ENCODE peak calls at places on chromosomes 7 and 10, in ten cellular contexts. One of them, this sample, is unnamed.

GRCh38 chr10:95300140-95300539 is 9.3 kb upstream of the PDLIM1 start:
- DNase-seq in stimulated activated naive CD4-positive, alpha-beta T cell treated with Interleukin-2 at 50 U/mL for 16 hours: no peak
- DNase-seq in NCI-H1105: no peak
- DNase-seq in upper lobe of right lung: no peak
- DNase-seq in SK-MEL-5: no peak
- DNase-seq in ACHN: no peak
- DNase-seq in AG09319: no peak
- DNase-seq in AG04449: no peak
- DNase-seq in CD8-positive, alpha-beta T cell: no peak
- DNase-seq in neural crest cell: no peak
- DNase-seq in this sample: no peak

GRCh38 chr7:35015346-35015859 is 21.9 kb downstream of the DPY19L1 start:
- DNase-seq in AG09319: no peak
- DNase-seq in neural crest cell: no peak
- DNase-seq in CD8-positive, alpha-beta T cell: no peak
- DNase-seq in SK-MEL-5: peak; percentile 47
- DNase-seq in ACHN: no peak
- DNase-seq in stimulated activated naive CD4-positive, alpha-beta T cell treated with Interleukin-2 at 50 U/mL for 16 hours: no peak
- DNase-seq in upper lobe of right lung: no peak
- DNase-seq in AG04449: no peak
- DNase-seq in NCI-H1105: no peak
- DNase-seq in this sample: no peak

GRCh38 chr10:12500406-12501303 is 151.3 kb downstream of the CAMK1D start:
- DNase-seq in NCI-H1105: no peak
- DNase-seq in stimulated activated naive CD4-positive, alpha-beta T cell treated with Interleukin-2 at 50 U/mL for 16 hours: no peak
- DNase-seq in neural crest cell: no peak
- DNase-seq in SK-MEL-5: no peak
- DNase-seq in AG09319: no peak
- DNase-seq in upper lobe of right lung: peak; percentile 22
- DNase-seq in ACHN: no peak
- DNase-seq in CD8-positive, alpha-beta T cell: no peak
- DNase-seq in AG04449: no peak
- DNase-seq in this sample: no peak

GRCh38 chr7:35771776-35772175 is 29.1 kb upstream of the SEPTIN7 start:
- DNase-seq in upper lobe of right lung: no peak
- DNase-seq in AG09319: no peak
- DNase-seq in NCI-H1105: no peak
- DNase-seq in SK-MEL-5: no peak
- DNase-seq in stimulated activated naive CD4-positive, alpha-beta T cell treated with Interleukin-2 at 50 U/mL for 16 hours: no peak
- DNase-seq in CD8-positive, alpha-beta T cell: no peak
- DNase-seq in neural crest cell: no peak
- DNase-seq in AG04449: no peak
- DNase-seq in ACHN: no peak
- DNase-seq in this sample: no peak

GRCh38 chr7:151313857-151314256 is 27.8 kb upstream of the NUB1 start:
- DNase-seq in ACHN: no peak
- DNase-seq in AG04449: no peak
- DNase-seq in stimulated activated naive CD4-positive, alpha-beta T cell treated with Interleukin-2 at 50 U/mL for 16 hours: peak; percentile 2
- DNase-seq in SK-MEL-5: no peak
- DNase-seq in CD8-positive, alpha-beta T cell: no peak
- DNase-seq in upper lobe of right lung: no peak
- DNase-seq in neural crest cell: no peak
- DNase-seq in AG09319: no peak
- DNase-seq in NCI-H1105: no peak
- DNase-seq in this sample: peak; percentile 25

GRCh38 chr10:132915411-132915810 is 27.0 kb downstream of the CFAP46 start:
- DNase-seq in ACHN: no peak
- DNase-seq in upper lobe of right lung: peak; percentile 50
- DNase-seq in stimulated activated naive CD4-positive, alpha-beta T cell treated with Interleukin-2 at 50 U/mL for 16 hours: no peak
- DNase-seq in SK-MEL-5: no peak
- DNase-seq in CD8-positive, alpha-beta T cell: no peak
- DNase-seq in AG04449: no peak
- DNase-seq in neural crest cell: no peak
- DNase-seq in NCI-H1105: no peak
- DNase-seq in AG09319: no peak
- DNase-seq in this sample: no peak

GRCh38 chr10:88115968-88116367 is 252.5 kb downstream of the PTEN start:
- DNase-seq in neural crest cell: no peak
- DNase-seq in ACHN: no peak
- DNase-seq in NCI-H1105: no peak
- DNase-seq in SK-MEL-5: no peak
- DNase-seq in upper lobe of right lung: no peak
- DNase-seq in AG09319: peak; percentile 71
- DNase-seq in CD8-positive, alpha-beta T cell: no peak
- DNase-seq in stimulated activated naive CD4-positive, alpha-beta T cell treated with Interleukin-2 at 50 U/mL for 16 hours: no peak
- DNase-seq in AG04449: no peak
- DNase-seq in this sample: peak; percentile 94

GRCh38 chr7:450036-450435 is 69.6 kb downstream of the PDGFA start:
- DNase-seq in upper lobe of right lung: no peak
- DNase-seq in stimulated activated naive CD4-positive, alpha-beta T cell treated with Interleukin-2 at 50 U/mL for 16 hours: no peak
- DNase-seq in CD8-positive, alpha-beta T cell: no peak
- DNase-seq in AG09319: no peak
- DNase-seq in NCI-H1105: no peak
- DNase-seq in AG04449: no peak
- DNase-seq in ACHN: no peak
- DNase-seq in neural crest cell: no peak
- DNase-seq in SK-MEL-5: no peak
- DNase-seq in this sample: no peak

GRCh38 chr10:91803386-91804125 is 5.3 kb downstream of the TNKS2 start:
- DNase-seq in AG09319: no peak
- DNase-seq in CD8-positive, alpha-beta T cell: no peak
- DNase-seq in NCI-H1105: no peak
- DNase-seq in AG04449: no peak
- DNase-seq in SK-MEL-5: no peak
- DNase-seq in ACHN: no peak
- DNase-seq in neural crest cell: no peak
- DNase-seq in upper lobe of right lung: no peak
- DNase-seq in stimulated activated naive CD4-positive, alpha-beta T cell treated with Interleukin-2 at 50 U/mL for 16 hours: no peak
- DNase-seq in this sample: no peak

GRCh38 chr7:39927018-39927417 is 23.0 kb upstream of the CDK13 start:
- DNase-seq in AG09319: no peak
- DNase-seq in CD8-positive, alpha-beta T cell: no peak
- DNase-seq in neural crest cell: no peak
- DNase-seq in stimulated activated naive CD4-positive, alpha-beta T cell treated with Interleukin-2 at 50 U/mL for 16 hours: no peak
- DNase-seq in AG04449: no peak
- DNase-seq in ACHN: no peak
- DNase-seq in SK-MEL-5: no peak
- DNase-seq in upper lobe of right lung: no peak
- DNase-seq in NCI-H1105: no peak
- DNase-seq in this sample: no peak

GRCh38 chr7:8213381-8213780 is 48.6 kb downstream of the ICA1 start:
- DNase-seq in AG04449: no peak
- DNase-seq in upper lobe of right lung: no peak
- DNase-seq in neural crest cell: no peak
- DNase-seq in NCI-H1105: no peak
- DNase-seq in CD8-positive, alpha-beta T cell: no peak
- DNase-seq in ACHN: no peak
- DNase-seq in AG09319: no peak
- DNase-seq in SK-MEL-5: no peak
- DNase-seq in stimulated activated naive CD4-positive, alpha-beta T cell treated with Interleukin-2 at 50 U/mL for 16 hours: no peak
- DNase-seq in this sample: no peak

GRCh38 chr10:112732277-112732891 is 217.7 kb upstream of the TCF7L2 start:
- DNase-seq in stimulated activated naive CD4-positive, alpha-beta T cell treated with Interleukin-2 at 50 U/mL for 16 hours: no peak
- DNase-seq in AG04449: no peak
- DNase-seq in upper lobe of right lung: no peak
- DNase-seq in NCI-H1105: no peak
- DNase-seq in CD8-positive, alpha-beta T cell: no peak
- DNase-seq in neural crest cell: peak; percentile 13
- DNase-seq in AG09319: no peak
- DNase-seq in ACHN: no peak
- DNase-seq in SK-MEL-5: peak; percentile 93
- DNase-seq in this sample: peak; percentile 48

GRCh38 chr10:72340510-72340895 is 14.2 kb downstream of the DNAJB12 start:
- DNase-seq in stimulated activated naive CD4-positive, alpha-beta T cell treated with Interleukin-2 at 50 U/mL for 16 hours: peak; percentile 70
- DNase-seq in AG09319: no peak
- DNase-seq in neural crest cell: peak; percentile 79
- DNase-seq in AG04449: no peak
- DNase-seq in ACHN: peak; percentile 59
- DNase-seq in NCI-H1105: no peak
- DNase-seq in CD8-positive, alpha-beta T cell: peak; percentile 64
- DNase-seq in SK-MEL-5: peak; percentile 67
- DNase-seq in upper lobe of right lung: peak; percentile 88
- DNase-seq in this sample: peak; percentile 46

GRCh38 chr7:19373334-19373733 is 228.1 kb upstream of the FERD3L start:
- DNase-seq in ACHN: no peak
- DNase-seq in NCI-H1105: no peak
- DNase-seq in CD8-positive, alpha-beta T cell: no peak
- DNase-seq in AG04449: no peak
- DNase-seq in AG09319: no peak
- DNase-seq in neural crest cell: no peak
- DNase-seq in upper lobe of right lung: no peak
- DNase-seq in SK-MEL-5: no peak
- DNase-seq in stimulated activated naive CD4-positive, alpha-beta T cell treated with Interleukin-2 at 50 U/mL for 16 hours: no peak
- DNase-seq in this sample: no peak

GRCh38 chr7:17507717-17508116 is 209.3 kb downstream of the AHR start:
- DNase-seq in NCI-H1105: no peak
- DNase-seq in neural crest cell: no peak
- DNase-seq in stimulated activated naive CD4-positive, alpha-beta T cell treated with Interleukin-2 at 50 U/mL for 16 hours: no peak
- DNase-seq in upper lobe of right lung: no peak
- DNase-seq in ACHN: no peak
- DNase-seq in SK-MEL-5: no peak
- DNase-seq in CD8-positive, alpha-beta T cell: no peak
- DNase-seq in AG04449: no peak
- DNase-seq in AG09319: no peak
- DNase-seq in this sample: no peak

GRCh38 chr10:70493660-70494234 is 15.2 kb downstream of the PALD1 start:
- DNase-seq in CD8-positive, alpha-beta T cell: no peak
- DNase-seq in SK-MEL-5: no peak
- DNase-seq in upper lobe of right lung: no peak
- DNase-seq in NCI-H1105: no peak
- DNase-seq in stimulated activated naive CD4-positive, alpha-beta T cell treated with Interleukin-2 at 50 U/mL for 16 hours: no peak
- DNase-seq in neural crest cell: peak; percentile 41
- DNase-seq in ACHN: no peak
- DNase-seq in AG04449: no peak
- DNase-seq in AG09319: no peak
- DNase-seq in this sample: no peak

GRCh38 chr10:112663181-112663879 is 216.3 kb downstream of the VTI1A start:
- DNase-seq in upper lobe of right lung: no peak
- DNase-seq in AG04449: peak; percentile 34
- DNase-seq in ACHN: peak; percentile 93
- DNase-seq in neural crest cell: no peak
- DNase-seq in SK-MEL-5: peak; percentile 14
- DNase-seq in stimulated activated naive CD4-positive, alpha-beta T cell treated with Interleukin-2 at 50 U/mL for 16 hours: no peak
- DNase-seq in CD8-positive, alpha-beta T cell: no peak
- DNase-seq in AG09319: no peak
- DNase-seq in NCI-H1105: no peak
- DNase-seq in this sample: peak; percentile 83

GRCh38 chr7:145462463-145462862 is 626.6 kb upstream of the TPK1 start:
- DNase-seq in upper lobe of right lung: no peak
- DNase-seq in neural crest cell: no peak
- DNase-seq in SK-MEL-5: no peak
- DNase-seq in ACHN: no peak
- DNase-seq in AG04449: no peak
- DNase-seq in NCI-H1105: no peak
- DNase-seq in stimulated activated naive CD4-positive, alpha-beta T cell treated with Interleukin-2 at 50 U/mL for 16 hours: no peak
- DNase-seq in CD8-positive, alpha-beta T cell: no peak
- DNase-seq in AG09319: no peak
- DNase-seq in this sample: no peak

GRCh38 chr7:74612015-74612829 is 45.3 kb upstream of the GTF2I start:
- DNase-seq in AG09319: no peak
- DNase-seq in neural crest cell: peak; percentile 16
- DNase-seq in CD8-positive, alpha-beta T cell: no peak
- DNase-seq in upper lobe of right lung: peak; percentile 76
- DNase-seq in stimulated activated naive CD4-positive, alpha-beta T cell treated with Interleukin-2 at 50 U/mL for 16 hours: no peak
- DNase-seq in ACHN: no peak
- DNase-seq in AG04449: no peak
- DNase-seq in NCI-H1105: peak; percentile 65
- DNase-seq in SK-MEL-5: peak; percentile 60
- DNase-seq in this sample: no peak

GRCh38 chr10:38118072-38118807 is 24.1 kb downstream of the ZNF37A start:
- DNase-seq in AG04449: no peak
- DNase-seq in AG09319: no peak
- DNase-seq in upper lobe of right lung: no peak
- DNase-seq in ACHN: peak; percentile 19
- DNase-seq in NCI-H1105: no peak
- DNase-seq in SK-MEL-5: no peak
- DNase-seq in stimulated activated naive CD4-positive, alpha-beta T cell treated with Interleukin-2 at 50 U/mL for 16 hours: no peak
- DNase-seq in neural crest cell: no peak
- DNase-seq in CD8-positive, alpha-beta T cell: no peak
- DNase-seq in this sample: peak; percentile 37

GRCh38 chr7:151187409-151188251 is 580 bp upstream of the ASB10 start:
- DNase-seq in CD8-positive, alpha-beta T cell: no peak
- DNase-seq in NCI-H1105: no peak
- DNase-seq in AG09319: no peak
- DNase-seq in SK-MEL-5: no peak
- DNase-seq in AG04449: no peak
- DNase-seq in stimulated activated naive CD4-positive, alpha-beta T cell treated with Interleukin-2 at 50 U/mL for 16 hours: no peak
- DNase-seq in ACHN: no peak
- DNase-seq in upper lobe of right lung: peak; percentile 60
- DNase-seq in neural crest cell: no peak
- DNase-seq in this sample: no peak

GRCh38 chr10:9010931-9011670 is 956.6 kb downstream of the GATA3 start:
- DNase-seq in NCI-H1105: no peak
- DNase-seq in ACHN: no peak
- DNase-seq in stimulated activated naive CD4-positive, alpha-beta T cell treated with Interleukin-2 at 50 U/mL for 16 hours: no peak
- DNase-seq in upper lobe of right lung: no peak
- DNase-seq in SK-MEL-5: no peak
- DNase-seq in neural crest cell: no peak
- DNase-seq in CD8-positive, alpha-beta T cell: no peak
- DNase-seq in AG09319: no peak
- DNase-seq in AG04449: no peak
- DNase-seq in this sample: no peak

GRCh38 chr7:87316846-87317545 is 28.5 kb upstream of the CROT start:
- DNase-seq in SK-MEL-5: no peak
- DNase-seq in AG09319: peak; percentile 92
- DNase-seq in upper lobe of right lung: no peak
- DNase-seq in AG04449: peak; percentile 77
- DNase-seq in stimulated activated naive CD4-positive, alpha-beta T cell treated with Interleukin-2 at 50 U/mL for 16 hours: no peak
- DNase-seq in ACHN: no peak
- DNase-seq in neural crest cell: no peak
- DNase-seq in CD8-positive, alpha-beta T cell: no peak
- DNase-seq in NCI-H1105: no peak
- DNase-seq in this sample: peak; percentile 87

GRCh38 chr10:60286436-60287023 is 103.1 kb downstream of the ANK3 start:
- DNase-seq in neural crest cell: no peak
- DNase-seq in upper lobe of right lung: no peak
- DNase-seq in SK-MEL-5: no peak
- DNase-seq in stimulated activated naive CD4-positive, alpha-beta T cell treated with Interleukin-2 at 50 U/mL for 16 hours: no peak
- DNase-seq in ACHN: no peak
- DNase-seq in AG09319: no peak
- DNase-seq in AG04449: no peak
- DNase-seq in CD8-positive, alpha-beta T cell: no peak
- DNase-seq in NCI-H1105: no peak
- DNase-seq in this sample: peak; percentile 65

GRCh38 chr10:21334891-21335696 is 190.4 kb downstream of the SKIDA1 start:
- DNase-seq in CD8-positive, alpha-beta T cell: no peak
- DNase-seq in AG04449: peak; percentile 60
- DNase-seq in neural crest cell: no peak
- DNase-seq in SK-MEL-5: no peak
- DNase-seq in stimulated activated naive CD4-positive, alpha-beta T cell treated with Interleukin-2 at 50 U/mL for 16 hours: no peak
- DNase-seq in upper lobe of right lung: no peak
- DNase-seq in ACHN: peak; percentile 90
- DNase-seq in AG09319: peak; percentile 71
- DNase-seq in NCI-H1105: no peak
- DNase-seq in this sample: peak; percentile 87

GRCh38 chr10:89327803-89328441 is at the start of gene IFIT3:
- DNase-seq in upper lobe of right lung: no peak
- DNase-seq in neural crest cell: peak; percentile 12
- DNase-seq in AG04449: peak; percentile 83
- DNase-seq in SK-MEL-5: peak; percentile 84
- DNase-seq in AG09319: peak; percentile 91
- DNase-seq in CD8-positive, alpha-beta T cell: no peak
- DNase-seq in ACHN: peak; percentile 89
- DNase-seq in stimulated activated naive CD4-positive, alpha-beta T cell treated with Interleukin-2 at 50 U/mL for 16 hours: no peak
- DNase-seq in NCI-H1105: no peak
- DNase-seq in this sample: peak; percentile 93

GRCh38 chr7:12322287-12322902 is 81.3 kb downstream of the VWDE start:
- DNase-seq in AG04449: peak; percentile 2
- DNase-seq in stimulated activated naive CD4-positive, alpha-beta T cell treated with Interleukin-2 at 50 U/mL for 16 hours: no peak
- DNase-seq in neural crest cell: no peak
- DNase-seq in AG09319: no peak
- DNase-seq in SK-MEL-5: peak; percentile 52
- DNase-seq in NCI-H1105: peak; percentile 61
- DNase-seq in CD8-positive, alpha-beta T cell: no peak
- DNase-seq in ACHN: peak; percentile 40
- DNase-seq in upper lobe of right lung: no peak
- DNase-seq in this sample: peak; percentile 23

GRCh38 chr7:129471402-129471827 is 30.9 kb upstream of the SMKR1 start:
- DNase-seq in stimulated activated naive CD4-positive, alpha-beta T cell treated with Interleukin-2 at 50 U/mL for 16 hours: no peak
- DNase-seq in ACHN: peak; percentile 58
- DNase-seq in NCI-H1105: no peak
- DNase-seq in SK-MEL-5: no peak
- DNase-seq in AG09319: no peak
- DNase-seq in neural crest cell: no peak
- DNase-seq in CD8-positive, alpha-beta T cell: no peak
- DNase-seq in upper lobe of right lung: no peak
- DNase-seq in AG04449: no peak
- DNase-seq in this sample: peak; percentile 34